ENCODE peak calls at places on chromosome 17, in seven cellular contexts. L, R, C, O, Z, T and Q are unnamed samples.

GRCh38 chr17:76309461-76309860 is 1.4 kb upstream of the QRICH2 start:
- DNase-seq in L (no peak), R (no peak), C (no peak), O (no peak), Z (no peak), T (no peak), Q (no peak)

GRCh38 chr17:15303851-15304250 is 37.5 kb downstream of the TEKT3 start:
- DNase-seq in L (no peak), R (no peak), C (no peak), O (no peak), Z (no peak), T (no peak), Q (no peak)

GRCh38 chr17:40553694-40554534 is 11.4 kb downstream of the CCR7 start:
- DNase-seq in L (peak), R (no peak), C (no peak), O (peak), Z (no peak), T (peak), Q (peak)

GRCh38 chr17:56175299-56175935 is 22.1 kb downstream of the ANKFN1 start:
- DNase-seq in L (no peak), R (no peak), C (no peak), O (no peak), Z (no peak), T (no peak), Q (no peak)

GRCh38 chr17:43695968-43696865 is 34.5 kb upstream of the MEOX1 start:
- DNase-seq in L (peak), R (no peak), C (no peak), O (no peak), Z (no peak), T (no peak), Q (no peak)

GRCh38 chr17:19703776-19704371 is 12.5 kb downstream of the SLC47A2 start:
- DNase-seq in L (no peak), R (no peak), C (no peak), O (no peak), Z (no peak), T (peak), Q (no peak)

GRCh38 chr17:75468311-75468754 is 11.9 kb downstream of the TMEM94 start:
- DNase-seq in L (no peak), R (no peak), C (no peak), O (no peak), Z (no peak), T (no peak), Q (no peak)

GRCh38 chr17:164536-165235 is 16.8 kb downstream of the DOC2B start:
- DNase-seq in L (peak), R (peak), C (no peak), O (no peak), Z (peak), T (no peak), Q (peak)

GRCh38 chr17:71970312-71970711 is 150.5 kb upstream of the SOX9 start:
- DNase-seq in L (peak), R (no peak), C (peak), O (no peak), Z (peak), T (no peak), Q (no peak)

GRCh38 chr17:36943250-36944220 is 5.2 kb upstream of the AATF start:
- DNase-seq in L (no peak), R (no peak), C (no peak), O (no peak), Z (no peak), T (no peak), Q (peak)

DNA sequence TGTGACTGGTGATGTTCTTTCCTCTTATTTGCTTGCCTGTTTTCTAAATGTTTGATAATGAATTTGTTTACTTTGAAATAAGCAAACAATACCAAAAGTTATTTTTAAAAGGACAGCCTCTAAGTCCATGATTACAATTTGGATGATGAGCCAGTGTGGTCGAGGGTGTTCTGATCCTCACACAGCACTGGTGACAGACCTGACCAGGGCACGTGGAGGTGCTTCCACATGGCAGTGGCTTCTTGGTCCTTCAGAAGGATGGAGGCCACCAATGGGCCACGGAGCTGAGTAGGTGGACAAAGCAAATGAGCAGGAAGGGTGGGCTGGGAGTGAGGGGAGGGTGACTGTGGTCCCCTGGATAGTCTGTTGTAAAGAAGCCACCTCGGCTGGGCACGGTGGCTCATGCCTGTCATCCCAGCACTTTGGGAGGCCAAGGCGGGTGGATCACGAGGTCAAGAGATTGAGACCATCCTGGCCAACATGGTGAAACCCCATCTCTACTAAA is 4.2 kb upstream of the TEX19 start:
- DNase-seq in L (no peak), R (no peak), C (no peak), O (no peak), Z (no peak), T (no peak), Q (no peak)
- TF ChIP-seq POLR2A in L (no peak), R (no peak), C (no peak), O (no peak), Z (no peak), T (no peak), Q (no peak)

GRCh38 chr17:12789075-12789975 is at the start of gene ARHGAP44:
- DNase-seq in L (peak), R (peak), C (no peak), O (peak), Z (peak), T (no peak), Q (peak)
- TF ChIP-seq POLR2A in L (no peak), R (no peak), C (no peak), O (no peak), Z (peak), T (no peak), Q (no peak)

DNA sequence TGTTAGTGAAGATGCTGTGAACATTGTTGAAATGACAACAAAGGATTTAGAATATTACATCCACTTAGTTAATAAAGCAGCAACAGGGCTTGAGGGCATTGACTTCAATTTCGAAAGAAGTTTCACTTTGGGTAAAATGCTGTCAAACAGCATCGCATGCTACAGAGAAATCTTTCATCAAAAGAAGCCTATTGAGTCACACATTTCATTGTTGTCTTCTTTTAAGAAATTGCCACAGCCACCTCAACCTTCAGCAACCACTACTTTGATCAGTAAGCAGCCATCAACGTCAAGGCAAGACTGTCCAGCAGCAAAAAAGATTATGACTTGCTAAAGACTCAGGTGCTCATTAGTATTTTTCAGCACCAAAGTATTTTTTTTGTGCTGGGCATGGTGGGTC is 13.2 kb upstream of the MAP2K6 start:
- DNase-seq in L (no peak), R (no peak), C (no peak), O (no peak), Z (no peak), T (no peak), Q (no peak)
- TF ChIP-seq POLR2A in L (no peak), R (no peak), C (no peak), O (no peak), Z (no peak), T (no peak), Q (no peak)

DNA sequence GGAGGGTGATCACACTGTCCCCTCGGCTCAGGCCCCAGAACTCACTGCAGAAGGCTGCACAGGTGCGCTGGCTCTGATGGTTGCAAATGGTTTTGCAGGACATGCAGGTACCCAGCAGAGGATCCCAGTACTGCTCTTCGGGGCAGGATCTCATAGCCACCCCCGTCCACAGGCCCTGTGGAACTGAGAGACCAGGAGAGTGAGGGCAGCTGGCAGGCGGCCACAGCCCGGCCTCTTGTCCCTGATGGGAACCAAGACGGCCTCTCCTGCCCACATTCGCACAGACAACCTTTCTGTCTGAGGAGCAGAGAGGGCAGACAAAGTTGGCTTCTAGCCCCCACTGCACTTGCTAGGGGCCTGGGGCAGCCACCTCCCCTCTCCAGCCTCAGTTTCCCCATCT is 19.5 kb downstream of the TNFRSF13B start:
- DNase-seq in L (no peak), R (no peak), C (no peak), O (no peak), Z (no peak), T (no peak), Q (no peak)
- TF ChIP-seq POLR2A in L (no peak), R (no peak), C (no peak), O (no peak), Z (no peak), T (no peak), Q (no peak)

GRCh38 chr17:7467498-7467897 is 11.9 kb downstream of the ZBTB4 start:
- DNase-seq in L (no peak), R (no peak), C (no peak), O (no peak), Z (no peak), T (no peak), Q (no peak)

GRCh38 chr17:7464081-7464480 is 15.3 kb downstream of the ZBTB4 start:
- DNase-seq in L (no peak), R (no peak), C (no peak), O (no peak), Z (no peak), T (no peak), Q (no peak)

GRCh38 chr17:7466318-7466643 is 13.2 kb downstream of the ZBTB4 start:
- DNase-seq in L (no peak), R (no peak), C (no peak), O (no peak), Z (no peak), T (no peak), Q (no peak)

GRCh38 chr17:7466644-7467341 is 12.6 kb downstream of the ZBTB4 start:
- DNase-seq in L (peak), R (peak), C (no peak), O (no peak), Z (no peak), T (no peak), Q (peak)

DNA sequence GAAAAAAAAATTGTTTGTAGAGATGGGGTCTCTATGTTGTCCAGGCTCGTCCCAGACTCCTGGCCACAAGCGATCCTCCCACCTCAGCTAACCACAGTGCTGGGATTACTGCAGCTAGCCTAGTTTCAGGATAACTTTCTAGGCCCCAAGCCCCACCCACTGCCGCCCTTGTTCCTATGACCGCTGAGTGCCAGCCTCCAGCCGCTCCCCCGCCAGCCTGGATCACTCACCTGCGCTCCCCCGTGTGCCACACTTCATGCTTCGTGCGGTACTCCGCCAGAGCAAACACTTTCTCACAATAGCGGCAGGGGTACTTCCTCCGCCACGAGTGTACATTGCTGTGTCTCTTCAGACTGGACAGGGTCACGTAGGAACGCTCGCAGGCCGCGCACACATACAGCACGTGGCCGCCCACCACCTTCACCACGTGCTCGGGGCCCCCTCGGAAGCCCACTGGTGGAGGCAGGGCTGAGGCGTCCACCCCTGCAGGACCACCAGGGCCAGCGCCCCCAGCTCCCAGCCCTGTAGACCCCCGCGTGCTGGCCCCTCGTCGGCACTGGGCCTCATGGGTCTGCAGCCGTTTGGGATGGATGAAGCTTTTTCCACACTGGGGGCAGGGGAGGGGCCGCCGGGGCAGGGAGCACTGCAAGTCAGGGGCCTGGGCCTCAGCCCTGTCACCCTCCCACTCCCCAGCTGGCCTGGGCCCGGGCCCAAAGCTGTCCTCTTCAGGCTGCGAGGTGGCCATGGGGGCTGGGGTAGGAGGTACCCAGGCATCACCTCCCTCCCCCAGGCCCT is 13.8 kb downstream of the ZBTB4 start:
- DNase-seq in L (no peak), R (no peak), C (no peak), O (no peak), Z (no peak), T (no peak), Q (no peak)
- TF ChIP-seq POLR2A in L (no peak), R (no peak), C (no peak), O (no peak), Z (no peak), T (no peak), Q (no peak)

GRCh38 chr17:27455914-27456680 is at the start of gene KSR1:
- DNase-seq in L (peak), R (peak), C (peak), O (peak), Z (peak), T (no peak), Q (peak)
- TF ChIP-seq POLR2A in L (peak), R (peak), C (no peak), O (peak), Z (peak), T (no peak), Q (peak)

GRCh38 chr17:77423589-77424451 is 283.1 kb downstream of the SEC14L1 start:
- DNase-seq in L (peak), R (peak), C (no peak), O (peak), Z (peak), T (peak), Q (no peak)
- TF ChIP-seq POLR2A in L (peak), R (no peak), C (no peak), O (no peak), Z (no peak), T (no peak), Q (no peak)

GRCh38 chr17:6439951-6440350 is 4.3 kb upstream of the PIMREG start:
- DNase-seq in L (no peak), R (no peak), C (no peak), O (no peak), Z (no peak), T (no peak), Q (no peak)

GRCh38 chr17:6444573-6445335 is 499 bp downstream of the PIMREG start:
- DNase-seq in L (no peak), R (no peak), C (no peak), O (no peak), Z (no peak), T (no peak), Q (no peak)

GRCh38 chr17:6446516-6447100 is 2.4 kb downstream of the PIMREG start:
- DNase-seq in L (no peak), R (no peak), C (no peak), O (no peak), Z (no peak), T (no peak), Q (no peak)

GRCh38 chr17:6442775-6443174 is 1.5 kb upstream of the PIMREG start:
- DNase-seq in L (no peak), R (no peak), C (no peak), O (no peak), Z (no peak), T (no peak), Q (no peak)

DNA sequence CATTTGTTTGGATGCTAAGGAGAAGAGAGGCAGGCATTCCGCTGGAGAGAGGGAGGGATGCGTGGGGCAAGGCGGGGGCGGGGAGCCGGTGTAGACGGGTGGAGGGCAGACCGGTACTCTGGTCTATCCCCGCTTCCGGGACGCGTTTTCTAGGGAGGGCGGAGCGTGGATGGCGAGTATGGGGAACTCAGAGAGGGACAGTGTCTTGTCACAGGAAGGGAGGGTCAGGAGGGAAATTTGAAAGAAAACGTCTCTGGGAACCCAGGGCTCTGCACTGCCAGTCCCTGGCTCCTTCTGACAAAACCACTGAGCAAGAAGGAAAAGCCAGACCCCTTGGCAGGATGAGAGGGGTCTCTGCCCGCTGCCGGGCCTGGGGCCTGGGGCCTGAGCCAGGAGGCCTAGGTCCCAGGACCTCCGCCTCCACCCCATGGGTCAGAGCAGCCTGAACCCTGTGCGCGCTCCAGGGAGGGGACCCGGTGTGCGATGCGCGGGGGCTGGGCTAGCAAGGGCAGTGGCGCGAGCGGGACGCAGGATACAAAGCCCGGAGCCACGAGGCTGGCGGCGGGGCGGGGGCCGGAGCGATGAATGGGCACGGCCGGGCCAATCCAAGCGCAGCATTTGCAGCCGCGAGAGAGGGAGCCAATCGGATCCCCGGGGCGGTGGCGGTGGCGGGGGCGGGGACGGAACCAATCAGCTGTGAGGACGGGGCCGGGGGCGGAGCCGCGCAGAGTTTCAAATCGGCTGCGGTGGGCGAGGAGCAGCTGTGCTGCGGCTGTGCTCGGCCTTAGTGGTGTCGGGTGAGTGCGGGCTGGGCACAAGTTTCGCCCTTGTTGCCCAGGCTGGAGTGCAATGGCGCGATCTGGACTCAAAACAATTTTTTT is at the start of gene PIMREG:
- DNase-seq in L (peak), R (peak), C (peak), O (peak), Z (peak), T (peak), Q (peak)
- TF ChIP-seq POLR2A in L (peak), R (no peak), C (peak), O (no peak), Z (peak), T (no peak), Q (no peak)

DNA sequence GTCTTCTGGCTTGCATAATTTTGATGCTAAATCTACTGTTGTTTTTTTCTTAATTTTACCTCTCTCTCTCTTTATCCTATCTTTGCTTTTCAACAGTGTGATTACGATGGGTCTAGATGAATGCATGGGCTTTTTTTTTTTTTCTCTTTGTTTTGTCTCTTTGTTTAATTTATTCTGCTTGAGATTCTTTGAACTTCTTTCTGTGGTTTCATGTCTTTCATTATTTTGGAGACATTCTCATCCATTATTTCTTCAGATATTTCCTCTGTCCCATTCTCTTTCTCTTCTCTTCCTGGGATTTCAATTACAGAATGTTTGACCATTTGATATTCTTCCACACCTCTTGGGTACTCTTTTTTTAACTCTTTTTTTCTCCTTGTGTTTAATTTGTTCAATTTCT is 52.3 kb downstream of the CCDC182 start:
- DNase-seq in L (no peak), R (no peak), C (no peak), O (no peak), Z (no peak), T (no peak), Q (no peak)
- TF ChIP-seq POLR2A in L (no peak), R (no peak), C (no peak), O (no peak), Z (no peak), T (no peak), Q (no peak)

GRCh38 chr17:7239091-7240027 is at the start of gene PHF23:
- DNase-seq in L (peak), R (peak), C (peak), O (peak), Z (peak), T (peak), Q (peak)

GRCh38 chr17:7238418-7239090 is 703 bp downstream of the PHF23 start:
- DNase-seq in L (no peak), R (no peak), C (no peak), O (no peak), Z (peak), T (no peak), Q (peak)

GRCh38 chr17:7237266-7237760 is 1.9 kb downstream of the PHF23 start:
- DNase-seq in L (no peak), R (no peak), C (no peak), O (no peak), Z (no peak), T (no peak), Q (no peak)

GRCh38 chr17:7236808-7237207 is 2.4 kb downstream of the PHF23 start:
- DNase-seq in L (no peak), R (no peak), C (no peak), O (no peak), Z (no peak), T (no peak), Q (no peak)

DNA sequence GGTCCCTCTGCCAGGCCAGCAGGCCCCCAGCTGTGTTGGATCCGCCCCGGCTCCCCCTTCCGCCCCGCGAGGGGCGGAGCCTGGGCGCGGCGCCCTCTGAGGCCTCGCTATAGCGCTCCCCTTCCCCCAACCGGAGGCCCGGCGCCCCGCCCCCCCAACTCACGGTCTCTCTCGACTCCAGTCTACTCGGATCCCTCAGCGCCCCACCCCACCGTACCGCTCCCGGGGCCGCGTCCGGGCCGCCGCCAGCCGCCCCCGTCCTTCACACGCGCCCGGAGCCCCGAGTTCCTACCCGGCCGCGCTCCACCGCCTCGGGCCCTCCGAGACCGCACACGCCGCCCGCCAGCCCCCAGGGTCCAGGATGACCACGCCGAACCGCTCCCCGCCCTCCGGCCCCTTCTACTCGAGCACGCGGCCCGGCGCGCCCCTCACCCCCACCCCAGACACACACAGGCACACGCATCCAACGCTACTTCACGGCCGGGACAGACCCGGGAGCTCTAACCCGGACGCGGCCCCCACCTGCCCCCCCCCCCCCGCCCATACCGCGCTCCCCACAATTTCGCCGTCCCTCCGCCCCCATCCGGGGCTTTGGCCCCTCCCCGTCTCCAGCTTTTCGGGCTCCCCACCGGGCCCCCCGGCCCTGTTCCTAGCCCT is 1.4 kb downstream of the PHF23 start:
- DNase-seq in L (peak), R (peak), C (no peak), O (peak), Z (peak), T (no peak), Q (peak)
- TF ChIP-seq POLR2A in L (peak), R (peak), C (peak), O (no peak), Z (no peak), T (no peak), Q (no peak)